ENCODE peak calls at places on chromosomes 3 and 15, in four cellular contexts. Q is transverse colon, N is A549, V is suprapubic skin. J is an unnamed sample.

GRCh38 chr15:82810061-82810862 is 834 bp downstream of the WHAMM start:
- DNase-seq in Q (peak), N (no peak), V (peak), J (peak)

GRCh38 chr15:40330368-40330836 is 6.9 kb downstream of the INAFM2 start:
- DNase-seq in Q (peak), N (no peak), V (no peak), J (peak)

GRCh38 chr3:42264399-42265058 is 1.5 kb downstream of the CCK start:
- DNase-seq in Q (peak), N (peak), V (no peak), J (no peak)

GRCh38 chr3:52682016-52682415 is 3.7 kb downstream of the PBRM1 start:
- DNase-seq in Q (no peak), N (no peak), V (no peak), J (peak)

GRCh38 chr3:160941885-160942494 is 163.2 kb downstream of the B3GALNT1 start:
- DNase-seq in Q (peak), N (peak), V (peak), J (peak)

GRCh38 chr3:189766416-189766815 is 135.2 kb downstream of the TP63 start:
- DNase-seq in Q (no peak), N (no peak), V (no peak), J (no peak)

GRCh38 chr3:46892285-46893145 is 15.0 kb downstream of the PTH1R start:
- DNase-seq in Q (peak), N (peak), V (peak), J (peak)

GRCh38 chr3:194748229-194748628 is 62.5 kb downstream of the FAM43A start:
- DNase-seq in Q (no peak), N (no peak), V (peak), J (no peak)

GRCh38 chr3:127182848-127183714 is 9.8 kb upstream of the PRR23E start:
- DNase-seq in Q (no peak), N (no peak), V (no peak), J (no peak)

GRCh38 chr3:156818890-156819289 is 7.3 kb upstream of the LEKR1 start:
- DNase-seq in Q (no peak), N (peak), V (no peak), J (no peak)

GRCh38 chr15:58517682-58518525 is 86.1 kb downstream of the LIPC start:
- DNase-seq in Q (no peak), N (no peak), V (no peak), J (no peak)

GRCh38 chr3:56904526-56905245 is 102.9 kb upstream of the ARHGEF3 start:
- DNase-seq in Q (peak), N (no peak), V (no peak), J (no peak)

GRCh38 chr3:177525987-177526712 is 328.9 kb upstream of the TBL1XR1 start:
- DNase-seq in Q (no peak), N (no peak), V (no peak), J (no peak)

GRCh38 chr3:156675744-156676466 is 1.5 kb downstream of the TIPARP start:
- DNase-seq in Q (peak), N (peak), V (peak), J (peak)

GRCh38 chr3:52091566-52092290 is 35.4 kb upstream of the DUSP7 start:
- DNase-seq in Q (no peak), N (no peak), V (no peak), J (no peak)

GRCh38 chr3:189902230-189903186 is 218.2 kb downstream of the P3H2 start:
- DNase-seq in Q (no peak), N (no peak), V (no peak), J (no peak)

GRCh38 chr3:108346301-108346989 is 50.1 kb downstream of the HHLA2 start:
- DNase-seq in Q (no peak), N (no peak), V (no peak), J (no peak)

DNA sequence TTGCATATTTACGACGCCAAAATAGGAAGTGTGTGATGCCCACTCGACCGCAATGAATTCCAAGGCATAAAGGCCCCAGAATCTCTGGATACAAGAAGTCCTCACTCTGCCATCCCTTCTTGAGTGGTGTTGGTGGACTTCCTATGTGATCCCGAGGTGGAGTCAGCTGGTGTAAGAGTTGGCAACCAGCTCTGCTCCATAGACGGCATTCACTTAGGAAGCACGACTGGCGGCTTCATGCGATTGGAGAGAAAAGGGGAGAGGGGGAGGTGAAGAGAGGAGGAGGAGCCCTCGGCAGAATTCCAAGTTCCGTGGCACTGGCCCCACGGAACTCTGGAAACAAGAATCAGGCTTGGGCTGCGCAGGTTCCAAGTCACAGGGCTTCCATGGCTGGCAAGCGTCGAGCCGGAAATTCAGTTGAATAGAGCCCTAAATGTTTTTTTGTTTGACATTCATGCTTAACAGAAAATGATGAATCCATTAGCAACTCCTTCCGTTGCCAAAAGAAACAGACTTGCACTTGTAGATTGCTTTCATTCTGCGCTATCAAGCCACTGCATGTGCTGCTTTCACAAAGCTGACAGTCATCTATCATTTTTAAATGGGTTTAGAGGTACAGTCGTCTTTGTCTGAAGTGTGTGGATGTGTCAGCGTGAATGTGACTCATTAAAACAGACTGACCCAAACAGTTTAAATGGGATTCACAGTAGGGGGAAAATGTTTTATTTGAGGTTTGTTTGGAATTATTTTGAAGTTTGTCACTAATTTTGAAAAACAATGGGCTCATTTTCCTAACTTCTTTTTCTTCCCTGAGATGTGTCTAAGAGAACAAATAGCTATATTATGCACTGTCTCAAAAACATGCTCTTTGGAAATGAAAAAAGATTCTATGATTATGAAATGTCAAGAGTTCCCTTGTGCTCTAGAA is 428.3 kb upstream of the ATP11B start:
- DNase-seq in Q (peak), N (no peak), V (no peak), J (no peak)
- TF ChIP-seq EP300 in Q (no peak), N (no peak), V (no peak), J (no peak)

GRCh38 chr3:44885618-44886017 is 11.2 kb downstream of the TGM4 start:
- DNase-seq in Q (no peak), N (peak), V (no peak), J (no peak)
- TF ChIP-seq EP300 in Q (no peak), N (no peak), V (no peak), J (no peak)

GRCh38 chr3:104353951-104354350 is 1012.8 kb upstream of the ALCAM start:
- DNase-seq in Q (no peak), N (no peak), V (no peak), J (no peak)

GRCh38 chr3:104362319-104362718 is 1004.4 kb upstream of the ALCAM start:
- DNase-seq in Q (no peak), N (no peak), V (no peak), J (no peak)

GRCh38 chr3:104360038-104360437 is 1006.7 kb upstream of the ALCAM start:
- DNase-seq in Q (no peak), N (no peak), V (no peak), J (no peak)

DNA sequence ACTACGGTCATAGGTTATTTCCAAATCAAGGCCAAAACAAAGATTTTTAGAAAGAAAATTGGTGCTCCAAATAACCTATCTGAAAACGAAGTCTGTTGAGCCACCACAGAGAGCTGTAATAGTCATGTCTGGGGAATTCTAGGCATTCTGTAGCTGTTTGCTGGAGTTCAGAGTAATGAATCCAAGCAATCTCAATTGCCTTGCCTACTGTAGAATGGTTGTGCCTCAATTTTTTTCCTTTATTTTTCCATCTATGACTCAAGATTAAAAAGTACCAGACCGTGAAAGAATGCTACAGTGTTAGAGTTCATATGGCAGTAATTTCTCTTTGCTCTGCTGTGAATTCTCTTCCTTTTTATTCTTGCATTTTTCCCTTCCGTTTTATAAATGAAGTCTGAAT is 1007.2 kb upstream of the ALCAM start:
- DNase-seq in Q (no peak), N (no peak), V (no peak), J (no peak)
- TF ChIP-seq EP300 in Q (no peak), N (no peak), V (no peak), J (no peak)

DNA sequence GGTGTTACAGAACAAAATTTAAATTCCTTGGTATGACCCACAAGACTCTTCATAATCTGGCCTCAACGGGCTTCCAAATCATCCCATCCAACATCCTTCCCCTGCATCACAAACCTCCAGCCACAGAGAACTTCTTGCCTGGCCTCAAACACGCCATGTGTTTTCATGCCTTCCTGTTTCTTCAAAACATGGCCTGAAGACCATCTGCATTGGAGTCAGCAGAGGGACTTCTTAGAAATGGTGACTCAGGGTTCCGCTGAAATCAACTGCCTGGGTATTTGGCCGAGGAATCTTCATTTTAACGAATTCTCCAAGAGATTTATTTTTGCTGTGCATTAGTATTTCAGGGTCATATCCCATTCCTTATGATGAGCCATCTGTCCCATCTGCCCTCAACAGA is 138.1 kb upstream of the RAP2B start:
- DNase-seq in Q (no peak), N (no peak), V (no peak), J (no peak)
- TF ChIP-seq EP300 in Q (no peak), N (no peak), V (no peak), J (no peak)

GRCh38 chr3:142098974-142099373 is 50.4 kb downstream of the TFDP2 start:
- DNase-seq in Q (no peak), N (no peak), V (no peak), J (no peak)
- TF ChIP-seq EP300 in Q (no peak), N (no peak), V (no peak), J (no peak)

GRCh38 chr15:47945869-47946666 is 174.7 kb upstream of the SLC24A5 start:
- DNase-seq in Q (no peak), N (no peak), V (no peak), J (no peak)
- TF ChIP-seq EP300 in Q (no peak), N (no peak), V (no peak), J (no peak)

GRCh38 chr15:37794947-37795346 is 139.5 kb upstream of the TMCO5A start:
- DNase-seq in Q (no peak), N (no peak), V (no peak), J (no peak)
- TF ChIP-seq EP300 in Q (no peak), N (no peak), V (no peak), J (no peak)

DNA sequence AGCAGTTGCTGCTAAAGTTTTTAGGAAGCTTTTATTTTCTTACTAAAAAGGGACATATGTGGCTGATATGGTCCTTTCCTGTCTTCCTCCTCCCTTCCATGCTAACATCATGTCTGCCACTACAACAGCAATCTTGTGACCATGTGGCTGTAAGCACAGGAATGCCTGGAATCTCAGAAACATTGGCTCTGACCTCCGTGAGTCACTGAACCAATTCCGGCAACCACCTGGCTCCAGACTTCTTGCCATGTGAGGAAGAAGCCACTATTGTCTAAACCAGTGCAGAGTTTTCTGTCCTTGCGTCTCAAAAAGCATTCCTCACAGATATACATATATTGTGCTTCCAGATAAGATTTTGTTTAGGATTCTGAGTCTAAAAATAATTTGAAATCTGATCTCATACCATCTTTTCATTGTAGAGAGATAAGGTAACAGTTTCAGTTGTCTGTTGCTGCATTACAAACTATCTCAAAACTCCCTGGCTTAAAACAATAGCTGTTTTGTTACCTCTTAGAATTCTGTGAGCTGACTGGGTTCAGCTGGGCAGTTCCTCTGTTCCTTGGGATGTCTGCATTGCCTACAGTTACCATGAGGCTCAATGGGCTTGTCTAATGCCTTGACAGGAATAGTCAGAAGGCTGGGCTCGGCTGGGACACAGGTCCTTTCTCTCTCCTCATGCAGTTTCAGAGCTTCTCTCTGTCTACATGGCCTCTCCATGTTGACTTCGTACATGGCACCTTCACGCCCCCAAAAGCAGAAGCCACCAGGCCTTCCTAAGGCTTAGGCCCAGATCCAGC is 77.3 kb upstream of the MAGI1 start:
- DNase-seq in Q (no peak), N (peak), V (peak), J (no peak)
- TF ChIP-seq EP300 in Q (no peak), N (no peak), V (no peak), J (no peak)

J was measured in ovary.